ENCODE peak calls at places on chromosomes 2 and 18, in eight cellular contexts. X is NCI-H345; Q is thoracic aorta; L is activated naive CD8-positive, alpha-beta T cell treated with anti-CD3 and anti-CD28 coated beads, Interleukin-2, amount 10 ng/mL, durations not matched to agents 7 days and 5 days; U is dermis microvascular lymphatic vessel endothelial cell; C is AML-193; W is adrenal gland; H is NCI-H69. M is an unnamed sample.

GRCh38 chr2:200179201-200179600 is 127.3 kb upstream of the SPATS2L start:
- DNase-seq in X (no peak), Q (no peak), L (no peak), U (no peak), C (no peak), W (no peak), H (no peak), M (no peak)

GRCh38 chr18:31555971-31556747 is 35.5 kb upstream of the TTR start:
- DNase-seq in X (peak; percentile 60), Q (no peak), L (no peak), U (peak; percentile 75), C (peak; percentile 64), W (peak; percentile 40), H (peak; percentile 83), M (peak; percentile 58)

GRCh38 chr2:112642961-112643360 is 2.8 kb upstream of the SLC20A1 start:
- DNase-seq in X (no peak), Q (no peak), L (no peak), U (peak; percentile 29), C (no peak), W (no peak), H (no peak), M (no peak)

GRCh38 chr2:70789304-70790078 is 952 bp downstream of the FIGLA start:
- DNase-seq in X (peak; percentile 75), Q (no peak), L (peak; percentile 73), U (peak; percentile 74), C (peak; percentile 20), W (peak; percentile 53), H (peak; percentile 54), M (no peak)

GRCh38 chr18:33720133-33720532 is 142.1 kb downstream of the ASXL3 start:
- DNase-seq in X (no peak), Q (no peak), L (no peak), U (no peak), C (no peak), W (no peak), H (no peak), M (no peak)

GRCh38 chr18:40676676-40677075 is 1278.4 kb upstream of the PIK3C3 start:
- DNase-seq in X (no peak), Q (no peak), L (no peak), U (no peak), C (no peak), W (no peak), H (no peak), M (no peak)

GRCh38 chr2:152046940-152047339 is 51.9 kb downstream of the CACNB4 start:
- DNase-seq in X (no peak), Q (no peak), L (no peak), U (no peak), C (no peak), W (no peak), H (no peak), M (no peak)

GRCh38 chr2:45992021-45992745 is 305.0 kb upstream of the EPAS1 start:
- DNase-seq in X (peak; percentile 57), Q (peak; percentile 56), L (no peak), U (no peak), C (no peak), W (peak; percentile 20), H (no peak), M (peak; percentile 43)

M was measured in HL-60.